ENCODE peak calls at places on chromosomes 13 and 19, in eight cellular contexts. X, W, Z, Q, C, R, M and L are unnamed samples.
A peak's percentile ranks its signal among the peaks of the same experiment; 100 is the strongest.

GRCh38 chr19:46265217-46265828 is 31.5 kb upstream of the HIF3A start:
- DNase-seq in Z (peak; percentile 41), W (no peak), X (no peak), M (peak; percentile 51), Q (peak; percentile 74), R (peak; percentile 82), C (peak; percentile 56), L (peak; percentile 81)

GRCh38 chr13:73335226-73335625 is 276.4 kb downstream of the KLF5 start:
- DNase-seq in W (no peak), C (peak; percentile 79), M (no peak), R (peak; percentile 67), X (no peak), Q (no peak), Z (peak; percentile 78), L (peak; percentile 91)

GRCh38 chr13:47334173-47334572 is 437.3 kb upstream of the HTR2A start:
- DNase-seq in W (no peak), M (no peak), C (peak; percentile 91), X (no peak), Z (peak; percentile 78), R (peak; percentile 94), Q (no peak), L (peak; percentile 73)

GRCh38 chr19:48506138-48506733 is 5.4 kb downstream of the LMTK3 start:
- DNase-seq in R (peak; percentile 64), W (no peak), Z (peak; percentile 21), Q (no peak), M (no peak), C (no peak), X (no peak), L (peak; percentile 62)

GRCh38 chr19:422213-422916 is 13.4 kb upstream of the C2CD4C start:
- DNase-seq in Q (no peak), M (no peak), R (no peak), Z (no peak), C (no peak), X (no peak), W (no peak), L (no peak)

GRCh38 chr13:29978211-29978610 is 127.8 kb upstream of the UBL3 start:
- DNase-seq in Z (no peak), Q (no peak), C (no peak), W (no peak), R (no peak), M (no peak), X (no peak), L (peak; percentile 21)

GRCh38 chr13:80196756-80197155 is 144.2 kb downstream of the SPRY2 start:
- DNase-seq in R (no peak), Q (no peak), X (no peak), W (no peak), C (no peak), Z (peak; percentile 16), M (no peak), L (peak; percentile 41)

GRCh38 chr13:111436446-111436845 is 116.0 kb downstream of the TEX29 start:
- DNase-seq in X (no peak), Z (no peak), R (no peak), C (no peak), M (no peak), Q (no peak), W (no peak), L (no peak)

GRCh38 chr13:108115739-108116138 is 99.6 kb downstream of the LIG4 start:
- DNase-seq in M (no peak), Q (no peak), C (no peak), R (no peak), W (no peak), X (no peak), Z (no peak), L (no peak)

GRCh38 chr13:98947925-98948324 is 29.9 kb downstream of the DOCK9 start:
- DNase-seq in Z (no peak), R (no peak), C (no peak), X (no peak), W (no peak), Q (no peak), M (no peak), L (peak; percentile 25)

GRCh38 chr13:72920097-72920496 is 138.2 kb downstream of the PIBF1 start:
- DNase-seq in C (peak; percentile 9), Q (no peak), R (no peak), Z (no peak), M (no peak), X (no peak), W (no peak), L (no peak)

GRCh38 chr13:67152123-67152522 is 78.0 kb downstream of the PCDH9 start:
- DNase-seq in W (no peak), X (no peak), R (no peak), Z (no peak), C (no peak), M (no peak), Q (no peak), L (no peak)